ENCODE peak calls at places on chromosomes 6 and 20, in six cellular contexts. One of them, this sample, is unnamed.

GRCh38 chr6:57275384-57275783 is 42.0 kb upstream of the PRIM2 start:
- DNase-seq in tibial nerve: no peak
- DNase-seq in PC-3: no peak
- DNase-seq in right lobe of liver: no peak
- DNase-seq in dorsolateral prefrontal cortex: no peak
- DNase-seq in upper lobe of right lung: no peak
- DNase-seq in this sample: no peak

GRCh38 chr6:12566618-12567123 is 149.9 kb upstream of the PHACTR1 start:
- DNase-seq in tibial nerve: no peak
- DNase-seq in PC-3: no peak
- DNase-seq in right lobe of liver: no peak
- DNase-seq in dorsolateral prefrontal cortex: no peak
- DNase-seq in upper lobe of right lung: no peak
- DNase-seq in this sample: no peak

GRCh38 chr20:57791946-57792328 is 82.1 kb upstream of the PMEPA1 start:
- DNase-seq in tibial nerve: no peak
- DNase-seq in PC-3: peak; percentile 44
- DNase-seq in right lobe of liver: no peak
- DNase-seq in dorsolateral prefrontal cortex: no peak
- DNase-seq in upper lobe of right lung: no peak
- DNase-seq in this sample: peak; percentile 17

GRCh38 chr20:63854069-63854765 is 7.1 kb upstream of the ABHD16B start:
- DNase-seq in tibial nerve: no peak
- DNase-seq in PC-3: no peak
- DNase-seq in right lobe of liver: no peak
- DNase-seq in dorsolateral prefrontal cortex: no peak
- DNase-seq in upper lobe of right lung: no peak
- DNase-seq in this sample: peak; percentile 70

GRCh38 chr6:170402318-170403040 is 95.9 kb downstream of the FAM120B start:
- DNase-seq in tibial nerve: no peak
- DNase-seq in PC-3: no peak
- DNase-seq in right lobe of liver: no peak
- DNase-seq in dorsolateral prefrontal cortex: no peak
- DNase-seq in upper lobe of right lung: no peak
- DNase-seq in this sample: no peak

GRCh38 chr20:64250027-64250426 is 5.5 kb upstream of the PCMTD2 start:
- DNase-seq in tibial nerve: no peak
- DNase-seq in PC-3: no peak
- DNase-seq in right lobe of liver: no peak
- DNase-seq in dorsolateral prefrontal cortex: no peak
- DNase-seq in upper lobe of right lung: no peak
- DNase-seq in this sample: no peak

GRCh38 chr6:110654096-110654820 is 161.0 kb downstream of the CDK19 start:
- DNase-seq in tibial nerve: no peak
- DNase-seq in PC-3: peak; percentile 82
- DNase-seq in right lobe of liver: no peak
- DNase-seq in dorsolateral prefrontal cortex: no peak
- DNase-seq in upper lobe of right lung: no peak
- DNase-seq in this sample: no peak

GRCh38 chr20:48923149-48923718 is 1.7 kb downstream of the ARFGEF2 start:
- DNase-seq in tibial nerve: no peak
- DNase-seq in PC-3: no peak
- DNase-seq in right lobe of liver: no peak
- DNase-seq in dorsolateral prefrontal cortex: no peak
- DNase-seq in upper lobe of right lung: no peak
- DNase-seq in this sample: no peak

GRCh38 chr20:16898433-16898832 is 150.3 kb downstream of the OTOR start:
- DNase-seq in tibial nerve: no peak
- DNase-seq in PC-3: peak; percentile 8
- DNase-seq in right lobe of liver: no peak
- DNase-seq in dorsolateral prefrontal cortex: no peak
- DNase-seq in upper lobe of right lung: no peak
- DNase-seq in this sample: no peak

GRCh38 chr6:85673198-85674139 is 30.8 kb upstream of the SYNCRIP start:
- DNase-seq in tibial nerve: no peak
- DNase-seq in PC-3: no peak
- DNase-seq in right lobe of liver: peak; percentile 57
- DNase-seq in dorsolateral prefrontal cortex: no peak
- DNase-seq in upper lobe of right lung: no peak
- DNase-seq in this sample: no peak

GRCh38 chr20:13436530-13436929 is 202.2 kb downstream of the TASP1 start:
- DNase-seq in tibial nerve: no peak
- DNase-seq in PC-3: no peak
- DNase-seq in right lobe of liver: no peak
- DNase-seq in dorsolateral prefrontal cortex: no peak
- DNase-seq in upper lobe of right lung: no peak
- DNase-seq in this sample: no peak

GRCh38 chr6:36184311-36184710 is 12.2 kb upstream of the BRPF3 start:
- DNase-seq in tibial nerve: no peak
- DNase-seq in PC-3: no peak
- DNase-seq in right lobe of liver: no peak
- DNase-seq in dorsolateral prefrontal cortex: no peak
- DNase-seq in upper lobe of right lung: no peak
- DNase-seq in this sample: no peak

GRCh38 chr6:136790411-136791295 is 1.6 kb downstream of the MAP3K5 start:
- DNase-seq in tibial nerve: no peak
- DNase-seq in PC-3: no peak
- DNase-seq in right lobe of liver: no peak
- DNase-seq in dorsolateral prefrontal cortex: no peak
- DNase-seq in upper lobe of right lung: no peak
- DNase-seq in this sample: no peak

GRCh38 chr20:10178091-10178490 is 40.5 kb upstream of the SNAP25 start:
- DNase-seq in tibial nerve: no peak
- DNase-seq in PC-3: no peak
- DNase-seq in right lobe of liver: no peak
- DNase-seq in dorsolateral prefrontal cortex: no peak
- DNase-seq in upper lobe of right lung: no peak
- DNase-seq in this sample: no peak

GRCh38 chr20:8215516-8215915 is 83.5 kb downstream of the PLCB1 start:
- DNase-seq in tibial nerve: no peak
- DNase-seq in PC-3: no peak
- DNase-seq in right lobe of liver: no peak
- DNase-seq in dorsolateral prefrontal cortex: no peak
- DNase-seq in upper lobe of right lung: no peak
- DNase-seq in this sample: no peak

GRCh38 chr20:11375368-11375767 is 542.3 kb upstream of the BTBD3 start:
- DNase-seq in tibial nerve: no peak
- DNase-seq in PC-3: no peak
- DNase-seq in right lobe of liver: no peak
- DNase-seq in dorsolateral prefrontal cortex: no peak
- DNase-seq in upper lobe of right lung: no peak
- DNase-seq in this sample: no peak

GRCh38 chr20:62069741-62070216 is 4.1 kb upstream of the TAF4 start:
- DNase-seq in tibial nerve: no peak
- DNase-seq in PC-3: peak; percentile 80
- DNase-seq in right lobe of liver: no peak
- DNase-seq in dorsolateral prefrontal cortex: no peak
- DNase-seq in upper lobe of right lung: no peak
- DNase-seq in this sample: no peak

GRCh38 chr6:30842754-30843610 is 41.3 kb upstream of the DDR1 start:
- DNase-seq in tibial nerve: no peak
- DNase-seq in PC-3: no peak
- DNase-seq in right lobe of liver: no peak
- DNase-seq in dorsolateral prefrontal cortex: no peak
- DNase-seq in upper lobe of right lung: no peak
- DNase-seq in this sample: no peak

GRCh38 chr6:27871919-27872633 is 40.1 kb downstream of the OR2B2 start:
- DNase-seq in tibial nerve: no peak
- DNase-seq in PC-3: no peak
- DNase-seq in right lobe of liver: peak; percentile 89
- DNase-seq in dorsolateral prefrontal cortex: no peak
- DNase-seq in upper lobe of right lung: peak; percentile 82
- DNase-seq in this sample: peak; percentile 89

GRCh38 chr20:39259010-39259803 is 297.1 kb downstream of the DHX35 start:
- DNase-seq in tibial nerve: no peak
- DNase-seq in PC-3: no peak
- DNase-seq in right lobe of liver: no peak
- DNase-seq in dorsolateral prefrontal cortex: no peak
- DNase-seq in upper lobe of right lung: no peak
- DNase-seq in this sample: no peak

GRCh38 chr20:47577271-47577670 is 75.6 kb downstream of the NCOA3 start:
- DNase-seq in tibial nerve: no peak
- DNase-seq in PC-3: no peak
- DNase-seq in right lobe of liver: no peak
- DNase-seq in dorsolateral prefrontal cortex: no peak
- DNase-seq in upper lobe of right lung: no peak
- DNase-seq in this sample: no peak

GRCh38 chr20:47578543-47578942 is 76.9 kb downstream of the NCOA3 start:
- DNase-seq in tibial nerve: no peak
- DNase-seq in PC-3: no peak
- DNase-seq in right lobe of liver: no peak
- DNase-seq in dorsolateral prefrontal cortex: no peak
- DNase-seq in upper lobe of right lung: no peak
- DNase-seq in this sample: no peak

GRCh38 chr20:47574616-47575401 is 73.1 kb downstream of the NCOA3 start:
- DNase-seq in tibial nerve: no peak
- DNase-seq in PC-3: peak; percentile 26
- DNase-seq in right lobe of liver: no peak
- DNase-seq in dorsolateral prefrontal cortex: no peak
- DNase-seq in upper lobe of right lung: no peak
- DNase-seq in this sample: no peak

GRCh38 chr20:47573586-47573985 is 71.9 kb downstream of the NCOA3 start:
- DNase-seq in tibial nerve: no peak
- DNase-seq in PC-3: no peak
- DNase-seq in right lobe of liver: no peak
- DNase-seq in dorsolateral prefrontal cortex: no peak
- DNase-seq in upper lobe of right lung: no peak
- DNase-seq in this sample: no peak

DNA sequence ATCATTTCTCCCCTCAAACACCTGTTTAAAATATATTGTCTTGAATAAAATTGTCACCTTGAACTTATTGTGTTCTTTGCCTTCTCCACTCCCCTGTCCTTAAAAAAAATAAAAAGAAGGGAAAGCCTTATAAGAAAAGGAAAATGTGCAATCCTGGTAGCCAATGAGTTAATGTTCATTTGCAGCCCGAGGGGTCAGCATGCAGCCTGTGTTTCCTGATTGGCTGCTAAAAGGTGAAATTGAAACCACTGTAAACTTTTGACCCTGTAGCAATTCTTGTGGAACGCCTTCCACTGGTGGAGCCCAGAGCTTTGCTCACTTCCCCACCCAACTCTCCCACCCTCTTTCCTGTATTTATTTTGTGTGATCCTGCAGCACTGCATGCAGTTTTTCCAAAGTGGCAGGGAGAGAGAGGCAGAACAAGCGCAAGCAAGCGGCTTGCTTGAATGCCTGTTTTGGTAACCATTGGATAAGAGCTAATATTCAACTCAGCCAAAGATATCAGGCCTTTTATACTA is 74.9 kb downstream of the NCOA3 start:
- DNase-seq in tibial nerve: no peak
- DNase-seq in PC-3: peak; percentile 93
- DNase-seq in right lobe of liver: peak; percentile 84
- DNase-seq in dorsolateral prefrontal cortex: no peak
- DNase-seq in upper lobe of right lung: no peak
- DNase-seq in this sample: peak; percentile 61
- H3K4me3 ChIP-seq in tibial nerve: no peak overlapping the region
- H3K4me3 ChIP-seq in PC-3: peak overlapping the region; percentile 36
- H3K4me3 ChIP-seq in right lobe of liver: no peak overlapping the region
- H3K4me3 ChIP-seq in dorsolateral prefrontal cortex: peak overlapping the region; percentile 23
- H3K4me3 ChIP-seq in upper lobe of right lung: no peak overlapping the region
- H3K4me3 ChIP-seq in this sample: no peak overlapping the region

GRCh38 chr20:59441860-59442810 is 141.7 kb downstream of the EDN3 start:
- DNase-seq in tibial nerve: no peak
- DNase-seq in PC-3: no peak
- DNase-seq in right lobe of liver: no peak
- DNase-seq in dorsolateral prefrontal cortex: no peak
- DNase-seq in upper lobe of right lung: no peak
- DNase-seq in this sample: no peak

GRCh38 chr20:59448828-59449444 is 148.5 kb downstream of the EDN3 start:
- DNase-seq in tibial nerve: no peak
- DNase-seq in PC-3: no peak
- DNase-seq in right lobe of liver: no peak
- DNase-seq in dorsolateral prefrontal cortex: no peak
- DNase-seq in upper lobe of right lung: no peak
- DNase-seq in this sample: no peak

GRCh38 chr20:59441306-59441705 is 140.9 kb downstream of the EDN3 start:
- DNase-seq in tibial nerve: no peak
- DNase-seq in PC-3: no peak
- DNase-seq in right lobe of liver: no peak
- DNase-seq in dorsolateral prefrontal cortex: no peak
- DNase-seq in upper lobe of right lung: no peak
- DNase-seq in this sample: no peak

GRCh38 chr20:59443558-59443957 is 143.1 kb downstream of the EDN3 start:
- DNase-seq in tibial nerve: no peak
- DNase-seq in PC-3: no peak
- DNase-seq in right lobe of liver: no peak
- DNase-seq in dorsolateral prefrontal cortex: no peak
- DNase-seq in upper lobe of right lung: no peak
- DNase-seq in this sample: no peak

GRCh38 chr20:59446361-59446760 is 145.9 kb downstream of the EDN3 start:
- DNase-seq in tibial nerve: no peak
- DNase-seq in PC-3: no peak
- DNase-seq in right lobe of liver: no peak
- DNase-seq in dorsolateral prefrontal cortex: no peak
- DNase-seq in upper lobe of right lung: no peak
- DNase-seq in this sample: no peak
- H3K27me3 ChIP-seq in tibial nerve: peaks cover 45% of the 10 kb centered on the region
- H3K27me3 ChIP-seq in PC-3: peaks cover 91% of the 10 kb centered on the region
- H3K27me3 ChIP-seq in right lobe of liver: no peaks in the 10 kb centered on the region
- H3K27me3 ChIP-seq in dorsolateral prefrontal cortex: peaks cover 38% of the 10 kb centered on the region
- H3K27me3 ChIP-seq in upper lobe of right lung: peaks cover 57% of the 10 kb centered on the region
- H3K27me3 ChIP-seq in this sample: peaks cover 16% of the 10 kb centered on the region

GRCh38 chr6:165858571-165858970 is 195.5 kb upstream of the PDE10A start:
- DNase-seq in tibial nerve: no peak
- DNase-seq in PC-3: peak; percentile 15
- DNase-seq in right lobe of liver: no peak
- DNase-seq in dorsolateral prefrontal cortex: no peak
- DNase-seq in upper lobe of right lung: no peak
- DNase-seq in this sample: no peak
- TF ChIP-seq CTCF in tibial nerve: no peak
- TF ChIP-seq CTCF in PC-3: peak; percentile 37
- TF ChIP-seq CTCF in right lobe of liver: no peak
- TF ChIP-seq CTCF in dorsolateral prefrontal cortex: no peak
- TF ChIP-seq CTCF in upper lobe of right lung: no peak
- TF ChIP-seq CTCF in this sample: peak; percentile 77

DNA sequence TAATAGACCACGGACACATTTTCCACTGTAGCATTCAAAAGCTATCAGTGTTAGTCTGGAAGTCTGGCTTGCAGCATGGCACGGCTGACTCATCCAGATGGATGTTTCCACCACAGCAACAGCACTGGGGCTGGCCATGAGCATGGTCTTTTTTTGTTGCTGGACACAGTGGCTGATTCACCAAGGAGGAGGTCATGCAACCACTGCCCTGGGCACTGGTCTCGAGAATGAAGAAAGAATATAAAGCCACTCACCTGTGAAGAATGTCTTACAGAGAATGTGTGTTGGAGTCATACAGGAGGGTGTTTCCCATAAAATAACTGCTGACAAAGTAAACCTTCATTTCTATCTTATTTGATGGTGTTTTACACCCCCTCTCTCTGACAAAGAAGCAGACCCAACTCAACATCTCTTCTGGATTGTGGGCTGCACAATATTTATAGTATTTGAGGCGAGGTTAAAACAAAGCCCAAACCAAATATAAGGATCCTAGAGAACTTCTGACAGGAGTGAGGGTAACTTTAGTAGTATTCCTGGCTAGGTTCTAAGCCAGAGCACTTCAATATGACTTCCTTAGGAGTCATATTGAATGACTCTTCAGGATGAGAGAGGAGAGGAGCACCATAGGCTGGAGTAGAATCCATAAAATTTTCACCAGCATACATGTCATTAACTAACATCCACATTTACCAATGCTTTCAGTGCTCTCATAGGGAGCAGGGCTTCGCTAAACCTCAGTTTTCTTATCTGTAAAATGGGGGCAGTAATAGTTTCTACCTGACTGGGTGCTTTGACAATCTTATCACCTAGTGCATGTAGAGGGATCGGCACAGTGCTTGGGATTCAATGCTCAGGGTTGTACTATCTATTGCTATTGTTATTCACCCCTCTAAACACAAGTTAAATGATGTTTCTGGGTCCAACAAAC is 121.4 kb downstream of the KIF13A start:
- DNase-seq in tibial nerve: peak; percentile 26
- DNase-seq in PC-3: peak; percentile 98
- DNase-seq in right lobe of liver: no peak
- DNase-seq in dorsolateral prefrontal cortex: peak; percentile 73
- DNase-seq in upper lobe of right lung: no peak
- DNase-seq in this sample: no peak
- H3K4me3 ChIP-seq in tibial nerve: no peak overlapping the region
- H3K4me3 ChIP-seq in PC-3: peak overlapping the region; percentile 34
- H3K4me3 ChIP-seq in right lobe of liver: no peak overlapping the region
- H3K4me3 ChIP-seq in dorsolateral prefrontal cortex: no peak overlapping the region
- H3K4me3 ChIP-seq in upper lobe of right lung: no peak overlapping the region
- H3K4me3 ChIP-seq in this sample: no peak overlapping the region

This sample was measured in endodermal cell.